ENCODE peak calls at places on chromosome 6, in ten cellular contexts. A is pancreas, Q is H1, T is dorsolateral prefrontal cortex, X is PC-9, W is A549, V is tibial artery, C is heart left ventricle, D is fibroblast of lung, M is AG04450. B is an unnamed sample.

GRCh38 chr6:169224185-169224695 is 29.4 kb downstream of the THBS2 start:
- DNase-seq in W (no peak), A (no peak), X (no peak), T (no peak), Q (no peak), V (no peak), D (peak; percentile 91), M (peak; percentile 47), C (peak; percentile 65), B (no peak)

GRCh38 chr6:143049611-143050010 is 11.1 kb upstream of the AIG1 start:
- DNase-seq in M (no peak), D (no peak), X (no peak), A (peak; percentile 43), Q (no peak), V (no peak), W (no peak), C (no peak), T (no peak), B (no peak)

GRCh38 chr6:142900467-142900961 is 44.5 kb downstream of the HIVEP2 start:
- DNase-seq in M (no peak), W (no peak), C (no peak), Q (no peak), V (no peak), T (no peak), A (no peak), X (no peak), D (peak; percentile 55), B (no peak)

GRCh38 chr6:6537488-6537887 is 51.0 kb upstream of the LY86 start:
- DNase-seq in Q (no peak), C (no peak), M (no peak), A (no peak), W (no peak), T (no peak), X (no peak), D (no peak), V (no peak), B (no peak)

GRCh38 chr6:38027685-38028373 is 208.3 kb downstream of the ZFAND3 start:
- DNase-seq in V (no peak), C (no peak), D (peak; percentile 17), M (no peak), A (no peak), Q (no peak), W (no peak), T (no peak), X (no peak), B (no peak)

GRCh38 chr6:136793348-136793747 is 1.1 kb upstream of the MAP3K5 start:
- DNase-seq in A (no peak), W (no peak), Q (no peak), X (no peak), T (no peak), V (no peak), D (no peak), M (no peak), C (no peak), B (no peak)

GRCh38 chr6:155201461-155202226 is 62.2 kb upstream of the CLDN20 start:
- DNase-seq in M (peak; percentile 49), X (peak; percentile 5), C (no peak), A (no peak), D (peak; percentile 94), Q (no peak), W (peak; percentile 54), V (no peak), T (no peak), B (no peak)

GRCh38 chr6:19812512-19813119 is 24.6 kb upstream of the ID4 start:
- DNase-seq in X (no peak), Q (no peak), M (peak; percentile 26), C (no peak), A (no peak), V (no peak), D (peak; percentile 54), T (no peak), W (peak; percentile 62), B (no peak)

GRCh38 chr6:135210632-135211305 is 29.7 kb downstream of the MYB start:
- DNase-seq in T (no peak), X (no peak), A (no peak), Q (no peak), W (no peak), C (no peak), M (no peak), D (no peak), V (no peak), B (no peak)

DNA sequence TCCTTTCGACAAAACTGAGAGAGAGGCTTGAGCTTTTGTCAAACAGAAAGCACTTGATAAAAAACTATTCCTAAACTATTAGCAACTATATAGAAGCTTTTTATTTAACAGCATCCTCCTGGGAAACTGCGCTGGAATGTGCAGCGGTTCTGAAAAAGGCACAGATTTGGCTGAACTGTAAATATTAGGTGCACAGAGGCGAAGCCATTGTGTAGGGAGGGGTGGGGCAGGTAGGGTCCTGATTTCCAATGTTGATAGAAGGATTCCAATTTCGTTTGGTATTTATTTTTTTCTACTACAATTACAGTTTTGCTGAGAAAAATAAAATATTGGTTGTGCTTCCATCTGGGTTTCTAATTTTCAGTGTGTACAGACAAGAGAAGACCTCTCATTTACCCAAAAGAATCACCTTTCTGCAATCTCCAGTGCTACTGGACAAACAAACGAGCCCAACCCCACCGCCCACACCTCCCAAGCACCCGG is 688 bp upstream of the SH3BGRL2 start:
- DNase-seq in W (no peak), D (no peak), X (no peak), T (no peak), V (no peak), A (no peak), Q (no peak), C (no peak), M (no peak), B (no peak)
- H3K27ac ChIP-seq in W (no peak overlapping the region), D (no peak overlapping the region), X (no peak overlapping the region), T (peak overlapping the region; percentile 81), V (no peak overlapping the region), A (peak overlapping the region; percentile 89), Q (no peak overlapping the region), C (no peak overlapping the region), M (no peak overlapping the region), B (no peak overlapping the region)

GRCh38 chr6:21560249-21560648 is 33.3 kb upstream of the SOX4 start:
- DNase-seq in V (no peak), M (no peak), C (no peak), A (no peak), X (no peak), T (no peak), Q (no peak), D (no peak), W (no peak), B (no peak)

DNA sequence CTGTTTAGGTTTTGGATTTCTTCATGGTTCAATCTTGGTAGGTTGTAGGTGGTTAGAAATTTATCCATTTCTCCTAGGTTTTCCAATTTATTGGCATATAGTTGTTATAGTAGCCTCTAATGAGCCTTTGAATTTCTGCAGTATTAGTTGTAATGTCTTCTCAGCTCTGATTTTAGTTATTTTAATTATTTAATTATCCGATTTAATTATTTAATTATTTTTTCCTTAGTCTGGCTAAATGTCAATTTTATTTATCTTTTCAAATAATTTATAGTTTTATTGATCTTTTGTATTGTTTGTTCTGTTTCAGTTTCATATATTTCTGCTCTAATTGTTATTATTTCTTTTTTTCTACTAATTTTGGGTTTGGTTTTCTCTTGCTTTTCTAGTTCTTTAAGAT is 28.1 kb upstream of the SOX4 start:
- DNase-seq in D (no peak), V (no peak), T (no peak), W (no peak), Q (no peak), C (no peak), X (no peak), A (no peak), M (no peak), B (no peak)
- H3K27ac ChIP-seq in D (no peak overlapping the region), V (no peak overlapping the region), T (no peak overlapping the region), W (no peak overlapping the region), Q (no peak overlapping the region), C (no peak overlapping the region), X (no peak overlapping the region), A (no peak overlapping the region), M (no peak overlapping the region), B (no peak overlapping the region)

GRCh38 chr6:118507636-118508035 is 40.5 kb upstream of the PLN start:
- DNase-seq in T (no peak), C (no peak), D (no peak), A (no peak), W (no peak), M (no peak), V (no peak), X (no peak), Q (no peak), B (no peak)

GRCh38 chr6:118506071-118506638 is 41.9 kb upstream of the PLN start:
- DNase-seq in T (no peak), C (no peak), A (no peak), M (no peak), D (peak; percentile 26), W (no peak), V (no peak), X (no peak), Q (no peak), B (no peak)

GRCh38 chr6:118511930-118512715 is 36.0 kb upstream of the PLN start:
- DNase-seq in M (no peak), W (no peak), X (no peak), V (no peak), A (no peak), T (no peak), Q (no peak), D (no peak), C (no peak), B (no peak)

GRCh38 chr6:118505656-118506055 is 42.4 kb upstream of the PLN start:
- DNase-seq in W (no peak), D (no peak), V (no peak), X (no peak), M (no peak), C (no peak), Q (no peak), T (no peak), A (no peak), B (no peak)

DNA sequence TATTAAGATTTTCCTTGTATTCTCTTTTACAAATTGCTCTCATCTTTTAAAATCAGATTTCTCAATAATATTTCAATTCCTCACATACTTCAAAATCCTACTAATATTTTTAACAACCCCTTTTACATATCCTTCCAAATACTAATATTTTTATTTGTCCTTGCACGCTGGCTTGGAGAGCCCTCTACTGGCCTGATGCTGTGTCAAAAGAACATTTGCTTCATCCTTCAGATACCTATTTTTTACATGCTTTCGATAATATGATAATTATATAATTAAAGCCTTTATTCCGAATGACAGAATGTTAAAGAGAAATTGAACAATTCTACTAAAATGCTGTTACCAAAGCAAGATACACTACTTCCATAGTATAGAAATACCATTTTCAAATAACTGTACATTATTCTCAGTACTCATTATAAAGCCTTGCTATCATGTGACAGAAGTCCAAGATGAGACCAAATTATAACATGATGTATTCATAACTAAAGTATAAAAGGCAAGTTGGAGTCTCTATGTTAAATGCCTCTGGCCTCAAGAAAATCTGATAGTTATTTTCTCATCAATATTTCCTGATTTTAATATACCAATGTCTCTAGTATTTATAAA is 39.0 kb upstream of the PLN start:
- DNase-seq in M (peak; percentile 4), X (peak; percentile 4), C (peak; percentile 51), T (no peak), A (no peak), D (peak; percentile 35), V (no peak), W (peak; percentile 30), Q (no peak), B (no peak)
- H3K27ac ChIP-seq in M (no peak overlapping the region), X (no peak overlapping the region), C (peak overlapping the region; percentile 77), T (no peak overlapping the region), A (no peak overlapping the region), D (no peak overlapping the region), V (no peak overlapping the region), W (no peak overlapping the region), Q (no peak overlapping the region), B (no peak overlapping the region)

DNA sequence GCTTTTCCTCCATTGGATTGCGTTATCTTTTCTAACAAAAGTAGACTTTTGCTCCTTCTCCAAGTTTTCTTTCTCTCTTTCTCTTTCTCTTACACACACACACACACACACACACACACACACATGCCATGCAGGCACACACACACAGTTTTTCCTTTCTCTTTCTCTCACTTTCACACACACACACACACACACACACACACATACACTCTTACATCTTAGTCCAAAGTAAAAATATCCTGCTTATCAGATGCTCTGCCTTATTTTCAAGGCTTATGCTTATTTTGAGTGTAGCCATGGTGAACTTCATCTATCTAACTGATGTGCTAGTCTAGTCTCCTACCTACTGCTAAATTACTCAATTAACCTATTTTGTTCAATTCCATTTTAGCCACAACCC is 34.4 kb upstream of the RAB23 start:
- DNase-seq in Q (no peak), T (no peak), A (no peak), V (no peak), D (peak; percentile 56), W (no peak), C (no peak), X (no peak), M (no peak), B (no peak)
- H3K27ac ChIP-seq in Q (no peak overlapping the region), T (no peak overlapping the region), A (no peak overlapping the region), V (peak overlapping the region; percentile 89), D (no peak overlapping the region), W (no peak overlapping the region), C (no peak overlapping the region), X (no peak overlapping the region), M (no peak overlapping the region), B (no peak overlapping the region)